ENCODE peak calls at places on chromosomes 16 and 17, in nine cellular contexts. X, T, Q, E, F, K, S, W and J are unnamed samples.

GRCh38 chr16:23089111-23089510 is 60.1 kb downstream of the USP31 start:
- DNase-seq in F (no peak), Q (no peak), W (no peak), E (no peak), S (no peak), T (no peak), X (no peak), K (no peak), J (no peak)

GRCh38 chr16:89581045-89581695 is 5.6 kb downstream of the CPNE7 start:
- DNase-seq in F (no peak), T (no peak), S (no peak), K (no peak), E (no peak), W (peak), X (no peak), Q (peak), J (no peak)

GRCh38 chr17:82457071-82457789 is 1.3 kb upstream of the NARF start:
- DNase-seq in Q (no peak), S (no peak), E (no peak), W (no peak), T (peak), F (no peak), K (no peak), X (no peak), J (no peak)

GRCh38 chr17:57508706-57509105 is 236.4 kb downstream of the CCDC182 start:
- DNase-seq in S (no peak), K (no peak), Q (no peak), E (no peak), W (no peak), F (no peak), T (no peak), X (no peak), J (no peak)

GRCh38 chr16:49492090-49492801 is 118.6 kb downstream of the C16orf78 start:
- DNase-seq in Q (no peak), X (peak), F (peak), E (peak), T (no peak), S (peak), K (peak), W (no peak), J (peak)

GRCh38 chr17:77449908-77450741 is 309.4 kb downstream of the SEC14L1 start:
- DNase-seq in K (peak), E (no peak), T (no peak), Q (no peak), F (peak), X (peak), W (peak), S (peak), J (no peak)

GRCh38 chr17:59490259-59490658 is 75.2 kb upstream of the DHX40 start:
- DNase-seq in T (no peak), Q (no peak), W (no peak), S (no peak), E (no peak), X (no peak), F (no peak), K (no peak), J (no peak)

GRCh38 chr17:57995076-57995956 is 7.3 kb upstream of the VEZF1 start:
- DNase-seq in X (peak), F (peak), T (peak), K (peak), E (peak), Q (no peak), W (peak), S (peak), J (peak)

GRCh38 chr16:23829454-23829853 is 6.3 kb upstream of the PRKCB start:
- DNase-seq in X (no peak), E (no peak), W (no peak), F (no peak), Q (no peak), S (no peak), T (no peak), K (no peak), J (no peak)

GRCh38 chr17:57877803-57878202 is 28.0 kb upstream of the MRPS23 start:
- DNase-seq in E (no peak), K (no peak), X (no peak), F (no peak), S (no peak), T (no peak), Q (no peak), W (no peak), J (no peak)

GRCh38 chr17:75844530-75845057 is 390 bp upstream of the UNC13D start:
- DNase-seq in Q (no peak), T (no peak), E (no peak), S (peak), W (no peak), F (no peak), K (no peak), X (peak), J (no peak)

GRCh38 chr17:45200701-45201100 is 21.0 kb upstream of the FMNL1 start:
- DNase-seq in F (no peak), T (no peak), X (no peak), E (no peak), S (no peak), Q (no peak), K (no peak), W (peak), J (no peak)

GRCh38 chr16:48318630-48319029 is 66.6 kb downstream of the SIAH1 start:
- DNase-seq in E (peak), S (peak), Q (no peak), K (no peak), T (no peak), W (peak), F (no peak), X (no peak), J (no peak)

GRCh38 chr17:77254961-77255741 is 114.4 kb downstream of the SEC14L1 start:
- DNase-seq in K (no peak), X (no peak), Q (peak), S (peak), T (peak), E (no peak), W (peak), F (no peak), J (no peak)

GRCh38 chr16:1786242-1787055 is 3.7 kb downstream of the NUBP2 start:
- DNase-seq in F (no peak), S (peak), W (no peak), T (no peak), K (peak), E (no peak), Q (no peak), X (no peak), J (no peak)

GRCh38 chr17:75557075-75557851 is 30.3 kb upstream of the MYO15B start:
- DNase-seq in W (peak), E (no peak), Q (peak), K (no peak), F (peak), T (no peak), S (peak), X (no peak), J (no peak)

GRCh38 chr16:57427824-57428223 is 19.4 kb downstream of the CIAPIN1 start:
- DNase-seq in E (no peak), Q (no peak), K (no peak), X (no peak), W (peak), F (no peak), T (no peak), S (no peak), J (no peak)

GRCh38 chr16:84907575-84907974 is 87.8 kb downstream of the CRISPLD2 start:
- DNase-seq in S (no peak), K (no peak), E (no peak), T (no peak), W (peak), X (no peak), F (no peak), Q (no peak), J (no peak)

GRCh38 chr17:50686494-50687199 is 21.1 kb downstream of the ANKRD40 start:
- DNase-seq in E (no peak), X (no peak), S (peak), F (peak), T (no peak), Q (peak), K (no peak), W (peak), J (no peak)

GRCh38 chr17:50514936-50515702 is 6.9 kb downstream of the MYCBPAP start:
- DNase-seq in T (no peak), Q (no peak), W (peak), E (no peak), X (no peak), K (peak), S (no peak), F (no peak), J (no peak)

GRCh38 chr16:79776243-79776884 is 175.8 kb upstream of the MAF start:
- DNase-seq in Q (no peak), E (no peak), F (no peak), K (peak), X (no peak), T (no peak), S (peak), W (peak), J (no peak)

GRCh38 chr17:7634384-7634783 is 4.4 kb downstream of the SHBG start:
- DNase-seq in Q (no peak), E (no peak), W (peak), S (peak), F (peak), X (peak), K (peak), T (peak), J (no peak)

GRCh38 chr16:60452646-60453045 is 1583.6 kb downstream of the CDH8 start:
- DNase-seq in E (no peak), K (no peak), Q (no peak), W (no peak), X (no peak), S (no peak), T (no peak), F (no peak), J (no peak)

GRCh38 chr17:27566673-27567562 is 64.1 kb upstream of the LGALS9 start:
- DNase-seq in Q (no peak), K (no peak), T (no peak), F (no peak), E (no peak), X (no peak), S (no peak), W (no peak), J (no peak)

GRCh38 chr16:81755915-81756644 is 23.0 kb upstream of the PLCG2 start:
- DNase-seq in Q (no peak), K (no peak), W (no peak), S (no peak), E (no peak), T (no peak), X (no peak), F (no peak), J (no peak)

GRCh38 chr17:7383742-7384488 is 3.0 kb downstream of the TNK1 start:
- DNase-seq in X (peak), Q (no peak), K (peak), T (peak), W (no peak), S (peak), F (peak), E (peak), J (peak)

GRCh38 chr17:13415877-13416416 is 185.8 kb downstream of the HS3ST3A1 start:
- DNase-seq in Q (no peak), K (peak), E (no peak), W (peak), T (no peak), F (peak), X (no peak), S (no peak), J (peak)

GRCh38 chr17:74213897-74214386 is 571 bp downstream of the TTYH2 start:
- DNase-seq in E (no peak), S (peak), Q (no peak), T (no peak), X (peak), K (peak), F (peak), W (no peak), J (no peak)

GRCh38 chr16:1277945-1278282 is 22.0 kb downstream of the TPSD1 start:
- DNase-seq in Q (no peak), K (no peak), X (no peak), T (no peak), W (no peak), E (no peak), F (no peak), S (peak), J (no peak)

GRCh38 chr17:58136669-58137279 is 11.4 kb upstream of the OR4D1 start:
- DNase-seq in T (no peak), Q (no peak), W (no peak), S (peak), E (no peak), X (no peak), K (no peak), F (peak), J (no peak)

GRCh38 chr17:38616361-38616760 is 10.6 kb upstream of the SRCIN1 start:
- DNase-seq in F (no peak), K (no peak), Q (no peak), S (peak), T (no peak), X (no peak), W (no peak), E (no peak), J (no peak)

GRCh38 chr17:43768382-43768781 is 9.8 kb upstream of the SOST start:
- DNase-seq in T (no peak), E (no peak), Q (no peak), W (no peak), X (no peak), S (no peak), F (no peak), K (peak), J (no peak)

GRCh38 chr17:38746004-38746892 is 1.9 kb downstream of the PCGF2 start:
- DNase-seq in Q (no peak), E (no peak), W (no peak), S (peak), F (no peak), K (no peak), T (no peak), X (no peak), J (no peak)